ENCODE peak calls at places on chromosome 7, in four cellular contexts. V is left colon; F is activated T-cell treated with anti-CD3 and anti-CD28 coated beads, Interleukin-2, amount 50 U/mL, for 4 hours; Y is hypothalamus. B is an unnamed sample.

GRCh38 chr7:130917669-130918128 is 183.7 kb upstream of the KLF14 start:
- DNase-seq in V (no peak), F (no peak), Y (no peak), B (no peak)

GRCh38 chr7:78055579-78055978 is 257.0 kb downstream of the PHTF2 start:
- DNase-seq in V (no peak), F (no peak), Y (no peak), B (no peak)

GRCh38 chr7:67738-68395 is 124.5 kb upstream of the FAM20C start:
- DNase-seq in V (no peak), F (no peak), Y (no peak), B (no peak)

GRCh38 chr7:105264707-105265106 is 124.0 kb downstream of the SRPK2 start:
- DNase-seq in V (no peak), F (no peak), Y (no peak), B (no peak)

GRCh38 chr7:151694828-151695580 is 175.3 kb upstream of the RHEB start:
- DNase-seq in V (peak; percentile 42), F (no peak), Y (no peak), B (no peak)

GRCh38 chr7:48887500-48887899 is 36.8 kb upstream of the CDC14C start:
- DNase-seq in V (no peak), F (no peak), Y (no peak), B (no peak)

GRCh38 chr7:5450549-5451327 is 27.1 kb upstream of the TNRC18 start:
- DNase-seq in V (peak; percentile 66), F (peak; percentile 43), Y (no peak), B (no peak)

GRCh38 chr7:68014031-68014774 is 1017.6 kb downstream of the TYW1 start:
- DNase-seq in V (no peak), F (no peak), Y (no peak), B (no peak)

B was measured in stimulated activated naive CD4-positive, alpha-beta T cell treated with Interleukin-2 at 50 U/mL for 16 hours.